ENCODE peak calls at places on chromosomes 3 and 15, in ten cellular contexts. N is fibroblast of lung, P is Panc1, T is progenitor cell of endocrine pancreas, H is MM.1S, F is GM13976, B is HFFc6, C is keratinocyte, R is PC-9, Y is tibial artery. W is an unnamed sample.

GRCh38 chr15:88814393-88814792 is 11.2 kb downstream of the ACAN start:
- DNase-seq in Y (no peak), R (no peak), T (no peak), F (no peak), C (no peak), B (no peak), N (no peak), H (no peak), P (no peak), W (no peak)

GRCh38 chr3:9213019-9213646 is 36.3 kb downstream of the SRGAP3 start:
- DNase-seq in Y (no peak), B (no peak), N (no peak), C (no peak), F (no peak), P (no peak), R (no peak), H (no peak), T (no peak), W (no peak)

GRCh38 chr3:150248116-150248864 is 159.8 kb upstream of the TSC22D2 start:
- DNase-seq in B (peak; percentile 68), F (no peak), C (no peak), N (peak; percentile 94), H (peak; percentile 17), T (no peak), R (no peak), Y (no peak), P (no peak), W (peak; percentile 9)

GRCh38 chr15:29674661-29675533 is 147.4 kb downstream of the TJP1 start:
- DNase-seq in T (peak; percentile 90), F (no peak), R (no peak), C (no peak), N (peak; percentile 71), B (peak; percentile 29), H (no peak), P (no peak), Y (no peak), W (no peak)

GRCh38 chr3:42666022-42666421 is 12.5 kb downstream of the ZBTB47 start:
- DNase-seq in C (no peak), Y (no peak), H (no peak), F (no peak), T (no peak), N (no peak), P (no peak), B (no peak), R (no peak), W (no peak)

GRCh38 chr3:72310028-72310987 is 525.4 kb upstream of the PROK2 start:
- DNase-seq in Y (peak; percentile 38), T (no peak), R (no peak), N (peak; percentile 71), H (peak; percentile 71), P (no peak), B (peak; percentile 83), C (no peak), F (peak; percentile 76), W (peak; percentile 82)

GRCh38 chr3:43998841-43999805 is 242.6 kb upstream of the TOPAZ1 start:
- DNase-seq in P (no peak), F (peak; percentile 91), Y (no peak), C (no peak), N (peak; percentile 40), T (peak; percentile 51), R (peak; percentile 69), B (peak; percentile 58), H (peak; percentile 83), W (peak; percentile 82)

GRCh38 chr15:98888839-98889479 is 118.6 kb downstream of the PGPEP1L start:
- DNase-seq in N (peak; percentile 91), P (no peak), F (no peak), B (peak; percentile 60), Y (no peak), H (no peak), C (no peak), T (no peak), R (peak; percentile 59), W (no peak)

GRCh38 chr3:183504597-183504996 is 50.9 kb downstream of the KLHL6 start:
- DNase-seq in N (no peak), P (no peak), B (no peak), F (no peak), R (no peak), H (no peak), T (no peak), Y (no peak), C (no peak), W (no peak)

GRCh38 chr3:183500981-183501704 is 54.4 kb downstream of the KLHL6 start:
- DNase-seq in P (no peak), T (no peak), B (no peak), F (no peak), N (no peak), Y (no peak), C (no peak), H (no peak), R (no peak), W (no peak)

GRCh38 chr3:183503738-183504137 is 51.8 kb downstream of the KLHL6 start:
- DNase-seq in H (no peak), F (no peak), R (no peak), B (no peak), Y (no peak), N (no peak), T (no peak), P (no peak), C (no peak), W (no peak)

GRCh38 chr3:183502237-183502636 is 53.3 kb downstream of the KLHL6 start:
- DNase-seq in Y (no peak), P (no peak), T (no peak), F (no peak), H (peak; percentile 23), R (no peak), C (no peak), B (no peak), N (no peak), W (no peak)

GRCh38 chr3:183502782-183503181 is 52.7 kb downstream of the KLHL6 start:
- DNase-seq in Y (no peak), C (no peak), H (peak; percentile 84), P (no peak), B (no peak), T (no peak), F (no peak), R (no peak), N (peak; percentile 10), W (no peak)
- TF ChIP-seq CTCF in Y (no peak), C (no peak), H (peak; percentile 82), P (peak; percentile 75), B (peak; percentile 30), T (no peak), F (no peak), R (no peak), N (peak; percentile 11), W (no peak)

DNA sequence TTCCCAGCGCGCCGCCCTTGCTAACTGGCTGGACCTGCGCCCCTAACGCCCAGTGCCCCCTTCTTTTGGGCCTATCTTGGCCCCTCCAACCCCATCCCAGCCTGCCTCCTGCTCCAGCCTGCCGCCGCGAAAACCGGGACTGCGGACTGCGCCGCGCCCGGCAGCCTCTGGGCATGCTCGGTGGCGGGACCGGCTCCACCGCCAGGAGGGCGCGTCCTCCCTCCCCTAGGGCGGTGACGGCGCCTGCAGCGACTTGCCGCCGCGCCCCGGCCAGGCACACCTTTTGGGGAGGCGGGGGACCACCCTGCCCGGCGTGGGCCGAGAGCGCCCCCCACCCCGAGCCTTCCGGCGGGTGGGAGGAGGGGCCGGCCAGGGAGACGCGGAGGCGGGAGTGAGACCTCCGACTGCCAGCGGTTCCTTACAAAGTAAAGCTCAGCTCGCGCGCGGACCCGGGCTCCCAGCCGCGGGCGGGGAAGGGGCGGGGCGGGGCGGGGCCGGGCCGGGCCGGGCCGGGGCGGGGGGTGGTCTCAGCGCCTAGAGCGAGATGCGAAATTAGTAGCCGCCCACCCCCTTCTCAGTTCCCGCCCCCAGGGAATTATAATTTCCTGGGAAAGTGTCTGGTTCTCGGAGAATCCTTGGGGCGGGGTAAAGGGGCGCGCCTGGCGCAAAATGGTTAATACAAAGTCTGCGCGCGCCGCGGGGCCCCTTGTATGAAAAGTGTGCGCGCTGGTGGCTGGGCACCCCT is 225.0 kb upstream of the IL12A start:
- DNase-seq in R (peak; percentile 75), Y (peak; percentile 60), N (peak; percentile 89), F (peak; percentile 79), B (peak; percentile 84), H (peak; percentile 83), T (peak; percentile 58), P (peak; percentile 41), C (no peak), W (peak; percentile 84)
- TF ChIP-seq CTCF in R (no peak), Y (peak; percentile 65), N (peak; percentile 16), F (no peak), B (peak; percentile 60), H (peak; percentile 34), T (peak; percentile 43), P (peak; percentile 44), C (no peak), W (no peak)

DNA sequence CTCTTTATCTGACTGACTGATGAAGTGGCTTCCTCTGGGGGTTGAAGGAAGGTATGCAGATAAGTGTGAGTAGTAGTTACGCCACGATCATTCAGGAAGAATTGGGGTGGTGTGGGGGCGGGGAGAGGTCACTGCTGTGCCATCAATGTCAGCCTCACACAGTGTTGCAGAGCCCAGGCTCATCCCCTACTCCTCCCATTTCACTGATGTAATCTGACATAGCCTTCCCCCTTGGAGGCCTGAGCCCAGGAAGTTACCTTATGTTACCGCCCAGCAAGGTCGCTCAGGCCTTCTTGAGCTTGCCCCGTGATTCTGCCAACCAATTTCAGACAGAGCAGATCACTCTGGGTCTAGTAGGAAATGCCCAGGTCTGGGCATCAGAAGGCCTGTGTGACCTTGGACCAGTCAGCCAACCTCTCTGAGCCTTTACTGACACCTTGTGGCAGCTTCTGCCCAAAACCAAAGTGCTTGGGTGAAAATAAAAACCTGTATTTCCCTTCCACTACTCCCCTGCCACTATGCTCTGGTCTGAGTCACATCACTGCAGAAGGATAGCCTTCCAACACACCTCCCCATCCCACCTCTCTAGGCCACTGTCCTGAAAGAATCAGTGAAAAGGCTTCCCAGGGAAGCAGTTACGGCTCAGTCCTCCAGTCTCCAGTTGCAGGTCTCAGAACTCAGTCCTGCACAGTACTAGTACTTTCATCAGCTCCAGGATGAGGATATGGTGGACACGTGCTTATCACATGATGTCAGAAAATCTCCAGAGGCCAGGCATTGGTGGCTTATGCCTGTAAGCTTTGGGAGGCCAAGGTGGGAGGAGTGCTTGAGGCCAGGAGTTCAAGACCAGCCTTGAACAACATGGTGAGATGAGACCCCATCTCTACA is 28.1 kb upstream of the INSYN1 start:
- DNase-seq in Y (no peak), R (no peak), C (no peak), H (peak; percentile 9), T (no peak), P (no peak), B (peak; percentile 57), N (peak; percentile 9), F (no peak), W (no peak)
- TF ChIP-seq CTCF in Y (no peak), R (peak; percentile 52), C (peak; percentile 72), H (peak; percentile 27), T (no peak), P (peak; percentile 71), B (peak; percentile 77), N (peak; percentile 21), F (no peak), W (no peak)

DNA sequence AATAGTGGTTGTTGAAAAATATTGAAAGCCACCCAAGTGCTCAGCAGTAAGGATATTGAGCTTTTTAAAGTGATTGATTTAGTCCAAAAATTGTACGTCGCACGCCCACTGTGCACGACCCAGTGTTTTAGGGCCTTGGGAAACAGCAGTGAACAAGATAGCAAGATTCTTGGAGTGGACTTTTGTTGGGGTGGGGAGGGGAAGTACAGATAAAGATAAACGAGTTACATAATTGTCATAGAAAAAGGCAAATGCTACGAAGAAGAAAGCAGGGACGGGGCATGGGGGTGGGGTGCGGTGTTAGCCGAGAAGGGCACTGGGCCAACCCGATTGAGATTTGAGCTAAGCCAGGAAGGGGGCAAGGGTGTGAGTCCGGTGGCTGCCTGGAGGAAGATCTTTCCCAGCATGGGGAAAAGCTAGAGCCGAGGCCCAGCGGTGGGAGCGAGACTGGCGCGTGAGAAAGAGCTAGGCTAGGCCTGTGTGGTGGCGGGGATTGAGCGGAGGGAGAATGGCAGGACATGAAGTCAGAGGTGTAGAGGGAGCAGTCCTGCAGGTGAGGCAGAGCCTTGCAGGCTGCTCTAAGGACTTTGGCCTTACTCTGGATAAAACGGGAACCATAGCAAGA is 454 bp downstream of the HTD2 start:
- DNase-seq in H (peak; percentile 46), B (peak; percentile 34), N (peak; percentile 41), Y (peak; percentile 24), P (no peak), T (peak; percentile 15), F (peak; percentile 42), R (no peak), C (no peak), W (no peak)
- TF ChIP-seq CTCF in H (peak; percentile 11), B (no peak), N (no peak), Y (no peak), P (no peak), T (no peak), F (no peak), R (no peak), C (peak; percentile 42), W (no peak)

W was measured in GM20000.